ENCODE peak calls at places on chromosomes 5 and 9, in ten cellular contexts. R is CD8-positive, alpha-beta T cell; Y is heart right ventricle; I is spleen; U is left ventricle myocardium inferior; M is stomach; Q is lower lobe of right lung; A is sigmoid colon; W is GM12878; X is SK-N-SH. B is an unnamed sample.

GRCh38 chr5:53114988-53115387 is 5.4 kb upstream of the MOCS2 start:
- DNase-seq in R (no peak), Y (no peak), I (no peak), U (no peak), M (no peak), Q (no peak), A (no peak), W (no peak), X (no peak), B (no peak)

GRCh38 chr9:126298319-126298801 is 28.3 kb upstream of the MVB12B start:
- DNase-seq in R (no peak), Y (no peak), I (no peak), U (no peak), M (no peak), Q (no peak), A (no peak), W (no peak), X (no peak), B (no peak)

GRCh38 chr9:76655970-76656369 is 108.3 kb upstream of the PCA3 start:
- DNase-seq in R (no peak), Y (no peak), I (no peak), U (no peak), M (no peak), Q (no peak), A (no peak), W (no peak), X (no peak), B (no peak)

GRCh38 chr9:87479801-87480201 is 17.9 kb upstream of the DAPK1 start:
- DNase-seq in R (no peak), Y (peak; percentile 29), I (no peak), U (no peak), M (no peak), Q (peak; percentile 64), A (no peak), W (peak; percentile 86), X (no peak), B (peak; percentile 72)

GRCh38 chr9:114464652-114465051 is 40.6 kb downstream of the WHRN start:
- DNase-seq in R (no peak), Y (no peak), I (no peak), U (no peak), M (no peak), Q (no peak), A (no peak), W (no peak), X (no peak), B (no peak)

GRCh38 chr5:84149094-84149493 is 235.6 kb downstream of the EDIL3 start:
- DNase-seq in R (no peak), Y (no peak), I (no peak), U (no peak), M (no peak), Q (no peak), A (no peak), W (no peak), X (no peak), B (no peak)

GRCh38 chr5:102794677-102795331 is 39.7 kb downstream of the PAM start:
- DNase-seq in R (no peak), Y (no peak), I (no peak), U (no peak), M (no peak), Q (no peak), A (no peak), W (no peak), X (no peak), B (no peak)

GRCh38 chr5:168833936-168834335 is 254.8 kb upstream of the PANK3 start:
- DNase-seq in R (no peak), Y (no peak), I (no peak), U (no peak), M (no peak), Q (no peak), A (no peak), W (no peak), X (no peak), B (no peak)

GRCh38 chr5:180172447-180173197 is 36.4 kb downstream of the RASGEF1C start:
- DNase-seq in R (no peak), Y (peak; percentile 28), I (peak; percentile 67), U (peak; percentile 48), M (no peak), Q (no peak), A (peak; percentile 72), W (no peak), X (peak; percentile 82), B (no peak)

GRCh38 chr5:53712327-53712726 is 151.9 kb downstream of the NDUFS4 start:
- DNase-seq in R (no peak), Y (no peak), I (no peak), U (no peak), M (no peak), Q (no peak), A (peak; percentile 53), W (no peak), X (no peak), B (no peak)

GRCh38 chr5:6576861-6577501 is 55.9 kb downstream of the NSUN2 start:
- DNase-seq in R (no peak), Y (no peak), I (no peak), U (no peak), M (no peak), Q (no peak), A (no peak), W (peak; percentile 4), X (peak; percentile 74), B (no peak)

GRCh38 chr5:90224342-90224741 is 185.2 kb downstream of the CETN3 start:
- DNase-seq in R (no peak), Y (no peak), I (no peak), U (no peak), M (no peak), Q (no peak), A (no peak), W (no peak), X (no peak), B (no peak)

GRCh38 chr9:34675048-34675714 is 12.7 kb upstream of the CCL27 start:
- DNase-seq in R (peak; percentile 66), Y (peak; percentile 54), I (peak; percentile 82), U (peak; percentile 41), M (peak; percentile 64), Q (peak; percentile 65), A (no peak), W (no peak), X (peak; percentile 84), B (no peak)

GRCh38 chr5:522899-523657 is 1.2 kb downstream of the SLC9A3 start:
- DNase-seq in R (no peak), Y (no peak), I (no peak), U (no peak), M (peak; percentile 38), Q (no peak), A (no peak), W (no peak), X (no peak), B (no peak)

GRCh38 chr9:135702002-135702721 is at the start of gene KCNT1:
- DNase-seq in R (peak; percentile 55), Y (peak; percentile 16), I (no peak), U (peak; percentile 46), M (peak; percentile 46), Q (no peak), A (no peak), W (no peak), X (peak; percentile 99), B (peak; percentile 73)

GRCh38 chr9:134945509-134946275 is 28.0 kb upstream of the FCN1 start:
- DNase-seq in R (no peak), Y (no peak), I (no peak), U (no peak), M (no peak), Q (no peak), A (no peak), W (no peak), X (no peak), B (no peak)

GRCh38 chr9:128819716-128820664 is 1.7 kb downstream of the ENDOG start:
- DNase-seq in R (no peak), Y (peak; percentile 72), I (no peak), U (peak; percentile 64), M (no peak), Q (no peak), A (peak; percentile 91), W (no peak), X (peak; percentile 88), B (no peak)

GRCh38 chr9:4855861-4856260 is 63.1 kb downstream of the RCL1 start:
- DNase-seq in R (no peak), Y (no peak), I (no peak), U (no peak), M (no peak), Q (no peak), A (peak; percentile 73), W (no peak), X (peak; percentile 76), B (no peak)

GRCh38 chr9:78032599-78033457 is 1.2 kb upstream of the GNAQ start:
- DNase-seq in R (no peak), Y (no peak), I (no peak), U (no peak), M (no peak), Q (no peak), A (peak; percentile 71), W (no peak), X (no peak), B (no peak)
- H3K27ac ChIP-seq in R (peak overlapping the region; percentile 49), Y (peak overlapping the region; percentile 99), I (peak overlapping the region; percentile 90), U (peak overlapping the region; percentile 96), M (peak overlapping the region; percentile 100), Q (peak overlapping the region; percentile 94), A (peak overlapping the region; percentile 89), W (no peak overlapping the region), X (peak overlapping the region; percentile 82), B (peak overlapping the region; percentile 94)

DNA sequence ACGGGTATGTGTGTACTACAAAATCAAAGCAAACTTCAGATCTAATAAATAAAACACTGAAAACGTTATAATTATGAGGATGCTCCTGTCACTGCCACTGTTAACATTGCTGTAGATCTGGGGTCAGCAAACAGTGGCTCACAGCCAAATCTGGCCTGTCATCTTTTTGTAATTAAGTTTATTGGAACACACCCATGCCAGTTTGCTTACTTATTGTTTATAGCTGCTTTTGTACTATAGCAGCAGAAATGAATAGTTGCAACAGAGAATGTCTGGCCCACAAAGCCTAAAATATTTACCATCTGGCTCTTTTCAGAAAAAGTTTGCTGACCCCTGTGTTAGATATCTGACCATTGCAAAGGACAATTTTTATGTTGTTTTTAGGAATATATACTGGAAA is 32.1 kb downstream of the PRRC1 start:
- DNase-seq in R (no peak), Y (no peak), I (no peak), U (no peak), M (no peak), Q (no peak), A (no peak), W (no peak), X (peak; percentile 33), B (no peak)
- H3K36me3 ChIP-seq in R (peaks cover 6% of the 10 kb centered on the region), Y (peaks cover 24% of the 10 kb centered on the region), I (no peaks in the 10 kb centered on the region), U (peaks cover 48% of the 10 kb centered on the region), M (peaks cover 54% of the 10 kb centered on the region), Q (peaks cover 59% of the 10 kb centered on the region), A (no peaks in the 10 kb centered on the region), W (peaks cover 4% of the 10 kb centered on the region), X (peaks cover 87% of the 10 kb centered on the region), B (peaks cover 50% of the 10 kb centered on the region)

DNA sequence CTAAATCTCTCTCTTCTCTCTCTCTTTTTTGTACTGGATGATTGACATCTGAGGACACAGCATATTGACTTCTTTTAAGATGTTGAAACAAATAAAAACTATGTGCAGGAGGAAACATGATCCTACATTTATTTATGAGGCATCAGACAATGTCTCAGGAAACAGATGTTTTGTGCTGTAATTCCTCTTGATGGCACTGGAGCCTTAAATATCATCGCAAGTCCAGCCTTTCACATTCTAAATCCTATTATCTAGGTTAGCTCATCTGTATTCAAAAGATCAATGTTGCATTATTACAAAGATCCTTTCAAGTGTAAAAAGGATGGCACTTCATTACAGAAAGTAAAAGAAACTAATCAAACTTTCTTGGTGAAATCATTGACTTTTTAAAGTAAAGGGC is 63.9 kb downstream of the MAT2B start:
- DNase-seq in R (no peak), Y (no peak), I (no peak), U (no peak), M (no peak), Q (no peak), A (no peak), W (no peak), X (peak; percentile 51), B (no peak)
- TF ChIP-seq CTCF in R (no peak), Y (no peak), I (no peak), U (no peak), M (no peak), Q (no peak), A (no peak), W (peak; percentile 35), X (peak; percentile 57), B (no peak)

GRCh38 chr5:14861123-14861757 is 10.3 kb downstream of the ANKH start:
- DNase-seq in R (no peak), Y (no peak), I (no peak), U (no peak), M (no peak), Q (no peak), A (no peak), W (no peak), X (no peak), B (no peak)
- H3K27ac ChIP-seq in R (no peak overlapping the region), Y (no peak overlapping the region), I (no peak overlapping the region), U (peak overlapping the region; percentile 61), M (no peak overlapping the region), Q (no peak overlapping the region), A (no peak overlapping the region), W (no peak overlapping the region), X (no peak overlapping the region), B (no peak overlapping the region)

B was measured in upper lobe of right lung.